ENCODE peak calls at places on chromosome X, in four cellular contexts. R, Y, J and C are unnamed samples. For H3K9me3 and H3K4me1, the result is how much of the 10 kb centered on the place peaks cover.

GRCh38 chrX:6226053-6226645 is 2.5 kb downstream of the NLGN4X start:
- DNase-seq in R (no peak), Y (peak), J (peak), C (peak)

GRCh38 chrX:121298499-121298898 is 251.1 kb downstream of the GLUD2 start:
- DNase-seq in Y (no peak), R (no peak), J (no peak), C (no peak)

GRCh38 chrX:19912-20571 is 261.1 kb upstream of the PLCXD1 start:
- DNase-seq in J (peak), R (peak), Y (peak), C (no peak)

GRCh38 chrX:39527045-39527444 is 570.7 kb downstream of the BCOR start:
- DNase-seq in Y (no peak), R (peak), J (no peak), C (no peak)

GRCh38 chrX:132272826-132273225 is 53.6 kb upstream of the RAP2C start:
- DNase-seq in J (no peak), R (no peak), Y (no peak), C (no peak)

GRCh38 chrX:24242649-24243556 is 71.0 kb downstream of the SUPT20HL2 start:
- DNase-seq in Y (no peak), R (no peak), J (no peak), C (peak)

GRCh38 chrX:3120426-3120825 is 79.2 kb downstream of the ARSF start:
- DNase-seq in Y (no peak), R (no peak), J (no peak), C (no peak)

GRCh38 chrX:103782640-103783039 is 6.0 kb downstream of the PLP1 start:
- DNase-seq in Y (no peak), J (no peak), R (no peak), C (no peak)

GRCh38 chrX:29662101-29662500 is 553.3 kb upstream of the MAGEB2 start:
- DNase-seq in R (no peak), Y (no peak), J (no peak), C (no peak)

GRCh38 chrX:39337461-39337860 is 536.2 kb downstream of the MID1IP1 start:
- DNase-seq in R (no peak), J (no peak), Y (no peak), C (no peak)

GRCh38 chrX:9534686-9535085 is 69.8 kb downstream of the TBL1X start:
- DNase-seq in J (no peak), R (no peak), Y (no peak), C (no peak)

GRCh38 chrX:29947225-29947624 is 268.1 kb upstream of the MAGEB2 start:
- DNase-seq in R (no peak), Y (no peak), J (no peak), C (no peak)

GRCh38 chrX:143788265-143788664 is 67.7 kb upstream of the SPANXN2 start:
- DNase-seq in R (no peak), Y (peak), J (no peak), C (no peak)

GRCh38 chrX:3046253-3046909 is 5.1 kb downstream of the ARSF start:
- DNase-seq in R (no peak), Y (no peak), J (no peak), C (no peak)

GRCh38 chrX:127037179-127037578 is 217.7 kb downstream of the PRR32 start:
- DNase-seq in J (no peak), R (no peak), Y (no peak), C (no peak)

GRCh38 chrX:18887177-18887820 is 96.6 kb downstream of the PHKA2 start:
- DNase-seq in R (no peak), Y (no peak), J (peak), C (peak)

GRCh38 chrX:102085706-102086105 is 39.8 kb upstream of the TCEAL2 start:
- DNase-seq in R (no peak), J (no peak), Y (no peak), C (no peak)

GRCh38 chrX:65697915-65698796 is 30.7 kb downstream of the MSN start:
- DNase-seq in J (peak), Y (no peak), R (peak), C (no peak)

GRCh38 chrX:85026170-85026569 is 22.5 kb downstream of the APOOL start:
- DNase-seq in J (no peak), Y (no peak), R (no peak), C (no peak)

GRCh38 chrX:53374222-53374820 is 48.1 kb downstream of the SMC1A start:
- DNase-seq in Y (no peak), J (no peak), R (peak), C (peak)

GRCh38 chrX:48702032-48702431 is 5.5 kb downstream of the SUV39H1 start:
- DNase-seq in R (peak), J (peak), Y (no peak), C (no peak)

GRCh38 chrX:9089652-9090051 is 55.7 kb upstream of the FAM9B start:
- DNase-seq in J (no peak), R (no peak), Y (no peak), C (no peak)

GRCh38 chrX:39752820-39753219 is 344.9 kb downstream of the BCOR start:
- DNase-seq in Y (no peak), R (no peak), J (no peak), C (no peak)

GRCh38 chrX:8105531-8105930 is 65.5 kb downstream of the VCX2 start:
- DNase-seq in R (no peak), Y (no peak), J (no peak), C (no peak)

GRCh38 chrX:44872319-44872816 is 620 bp upstream of the KDM6A start:
- DNase-seq in R (peak), Y (no peak), J (peak), C (peak)

GRCh38 chrX:132488092-132488749 is 617 bp downstream of the MBNL3 start:
- DNase-seq in R (no peak), Y (no peak), J (no peak), C (peak)

GRCh38 chrX:55489315-55490009 is at the start of gene USP51:
- DNase-seq in J (peak), R (peak), Y (peak), C (peak)

GRCh38 chrX:152575331-152575730 is 62.4 kb upstream of the GABRQ start:
- DNase-seq in R (no peak), J (no peak), Y (no peak), C (no peak)

GRCh38 chrX:96424007-96424406 is 260.6 kb upstream of the DIAPH2 start:
- DNase-seq in J (no peak), R (no peak), Y (no peak), C (no peak)

GRCh38 chrX:102029026-102029425 is 96.5 kb upstream of the TCEAL2 start:
- DNase-seq in Y (no peak), J (peak), R (no peak), C (no peak)

GRCh38 chrX:134460861-134461218 is 875 bp downstream of the HPRT1 start:
- DNase-seq in R (no peak), J (no peak), Y (no peak), C (no peak)

GRCh38 chrX:65688403-65688881 is 21.0 kb downstream of the MSN start:
- DNase-seq in R (no peak), J (no peak), Y (no peak), C (peak)

GRCh38 chrX:136525738-136526606 is 6.0 kb upstream of the VGLL1 start:
- DNase-seq in J (no peak), Y (no peak), R (no peak), C (peak)

DNA sequence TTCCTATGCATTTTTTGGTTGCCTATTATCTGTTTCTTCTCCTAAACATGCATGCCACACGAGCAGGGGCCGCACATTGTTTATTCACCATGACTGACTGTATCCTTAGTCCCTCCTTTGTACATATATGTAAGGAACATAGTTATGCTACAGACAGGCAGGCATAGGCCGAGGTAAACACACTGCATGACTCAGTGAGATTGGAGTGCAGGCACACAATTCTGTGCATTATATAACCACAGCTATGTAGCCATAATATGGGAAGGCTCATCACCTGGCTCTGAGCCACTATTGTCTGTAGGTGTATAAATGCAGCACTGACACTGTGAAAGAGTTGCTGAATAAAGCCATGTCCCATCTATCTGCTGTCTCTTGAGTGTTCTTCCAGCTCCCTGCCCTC is 431.6 kb downstream of the IDS start:
- DNase-seq in R (no peak), Y (no peak), J (no peak), C (no peak)
- H3K9me3 ChIP-seq in R (under half), Y (under half), J (under half), C (under half)

GRCh38 chrX:129777218-129777768 is 2.5 kb upstream of the SASH3 start:
- DNase-seq in Y (no peak), J (peak), R (no peak), C (peak)
- H3K4me1 ChIP-seq in Y (under half), J (half or more), R (under half), C (under half)

GRCh38 chrX:79288723-79289122 is 78.4 kb downstream of the ITM2A start:
- DNase-seq in J (no peak), R (no peak), Y (no peak), C (no peak)
- TF ChIP-seq POLR2AphosphoS5 in J (no peak), R (no peak), Y (no peak), C (no peak)

GRCh38 chrX:76796311-76796710 is 368.8 kb downstream of the MAGEE1 start:
- DNase-seq in Y (no peak), R (no peak), J (no peak), C (no peak)
- H3K9me3 ChIP-seq in Y (under half), R (under half), J (under half), C (under half)